ENCODE peak calls at places on chromosomes 13 and 19, in six cellular contexts. One of them, this sample, is unnamed.

GRCh38 chr13:38167164-38167822 is 182.4 kb upstream of the UFM1 start:
- DNase-seq in A549: no peak
- DNase-seq in endothelial cell of umbilical vein: no peak
- DNase-seq in suprapubic skin: no peak
- DNase-seq in transverse colon: no peak
- DNase-seq in gastrocnemius medialis: no peak
- DNase-seq in this sample: no peak

GRCh38 chr13:41311607-41312500 is 787 bp downstream of the NAA16 start:
- DNase-seq in A549: peak; percentile 6
- DNase-seq in endothelial cell of umbilical vein: peak; percentile 78
- DNase-seq in suprapubic skin: peak; percentile 80
- DNase-seq in transverse colon: peak; percentile 53
- DNase-seq in gastrocnemius medialis: peak; percentile 49
- DNase-seq in this sample: peak; percentile 55

GRCh38 chr13:76885203-76886004 is 801 bp downstream of the KCTD12 start:
- DNase-seq in A549: peak; percentile 66
- DNase-seq in endothelial cell of umbilical vein: peak; percentile 82
- DNase-seq in suprapubic skin: peak; percentile 90
- DNase-seq in transverse colon: peak; percentile 70
- DNase-seq in gastrocnemius medialis: peak; percentile 46
- DNase-seq in this sample: peak; percentile 76

GRCh38 chr13:83568019-83568418 is 314.3 kb downstream of the SLITRK1 start:
- DNase-seq in A549: no peak
- DNase-seq in endothelial cell of umbilical vein: no peak
- DNase-seq in suprapubic skin: no peak
- DNase-seq in transverse colon: no peak
- DNase-seq in gastrocnemius medialis: no peak
- DNase-seq in this sample: no peak

GRCh38 chr13:50275392-50276063 is 260.3 kb downstream of the KCNRG start:
- DNase-seq in A549: no peak
- DNase-seq in endothelial cell of umbilical vein: no peak
- DNase-seq in suprapubic skin: no peak
- DNase-seq in transverse colon: no peak
- DNase-seq in gastrocnemius medialis: no peak
- DNase-seq in this sample: no peak

GRCh38 chr13:85896516-85897450 is 97.6 kb upstream of the SLITRK6 start:
- DNase-seq in A549: peak; percentile 4
- DNase-seq in endothelial cell of umbilical vein: no peak
- DNase-seq in suprapubic skin: no peak
- DNase-seq in transverse colon: no peak
- DNase-seq in gastrocnemius medialis: no peak
- DNase-seq in this sample: no peak

GRCh38 chr13:97231118-97231831 is 9.1 kb downstream of the MBNL2 start:
- DNase-seq in A549: no peak
- DNase-seq in endothelial cell of umbilical vein: no peak
- DNase-seq in suprapubic skin: no peak
- DNase-seq in transverse colon: no peak
- DNase-seq in gastrocnemius medialis: no peak
- DNase-seq in this sample: no peak

GRCh38 chr19:3025516-3025890 is 3.6 kb downstream of the TLE2 start:
- DNase-seq in A549: no peak
- DNase-seq in endothelial cell of umbilical vein: no peak
- DNase-seq in suprapubic skin: no peak
- DNase-seq in transverse colon: peak; percentile 67
- DNase-seq in gastrocnemius medialis: no peak
- DNase-seq in this sample: no peak

GRCh38 chr13:106566682-106567420 is 1.1 kb downstream of the ARGLU1 start:
- DNase-seq in A549: peak; percentile 55
- DNase-seq in endothelial cell of umbilical vein: peak; percentile 61
- DNase-seq in suprapubic skin: no peak
- DNase-seq in transverse colon: peak; percentile 69
- DNase-seq in gastrocnemius medialis: peak; percentile 45
- DNase-seq in this sample: peak; percentile 72

GRCh38 chr19:55340144-55340783 is 588 bp downstream of the KMT5C start:
- DNase-seq in A549: peak; percentile 73
- DNase-seq in endothelial cell of umbilical vein: no peak
- DNase-seq in suprapubic skin: peak; percentile 79
- DNase-seq in transverse colon: peak; percentile 46
- DNase-seq in gastrocnemius medialis: no peak
- DNase-seq in this sample: no peak

GRCh38 chr19:4744451-4745170 is 21.0 kb upstream of the DPP9 start:
- DNase-seq in A549: peak; percentile 52
- DNase-seq in endothelial cell of umbilical vein: peak; percentile 51
- DNase-seq in suprapubic skin: no peak
- DNase-seq in transverse colon: no peak
- DNase-seq in gastrocnemius medialis: peak; percentile 43
- DNase-seq in this sample: peak; percentile 95

GRCh38 chr19:41682437-41682836 is 5.6 kb downstream of the CEACAM7 start:
- DNase-seq in A549: no peak
- DNase-seq in endothelial cell of umbilical vein: no peak
- DNase-seq in suprapubic skin: no peak
- DNase-seq in transverse colon: peak; percentile 83
- DNase-seq in gastrocnemius medialis: no peak
- DNase-seq in this sample: no peak

GRCh38 chr13:28636677-28637317 is 22.1 kb upstream of the POMP start:
- DNase-seq in A549: peak; percentile 63
- DNase-seq in endothelial cell of umbilical vein: peak; percentile 85
- DNase-seq in suprapubic skin: no peak
- DNase-seq in transverse colon: peak; percentile 65
- DNase-seq in gastrocnemius medialis: no peak
- DNase-seq in this sample: peak; percentile 47

GRCh38 chr13:48201044-48201443 is 32.0 kb upstream of the ITM2B start:
- DNase-seq in A549: no peak
- DNase-seq in endothelial cell of umbilical vein: no peak
- DNase-seq in suprapubic skin: no peak
- DNase-seq in transverse colon: peak; percentile 21
- DNase-seq in gastrocnemius medialis: no peak
- DNase-seq in this sample: no peak

GRCh38 chr13:64992314-64992713 is 2237.8 kb downstream of the PCDH9 start:
- DNase-seq in A549: no peak
- DNase-seq in endothelial cell of umbilical vein: no peak
- DNase-seq in suprapubic skin: no peak
- DNase-seq in transverse colon: no peak
- DNase-seq in gastrocnemius medialis: no peak
- DNase-seq in this sample: no peak

GRCh38 chr13:68124437-68125086 is 894.4 kb upstream of the PCDH9 start:
- DNase-seq in A549: no peak
- DNase-seq in endothelial cell of umbilical vein: no peak
- DNase-seq in suprapubic skin: no peak
- DNase-seq in transverse colon: no peak
- DNase-seq in gastrocnemius medialis: no peak
- DNase-seq in this sample: no peak

GRCh38 chr13:22945321-22946226 is 235.2 kb upstream of the SGCG start:
- DNase-seq in A549: no peak
- DNase-seq in endothelial cell of umbilical vein: no peak
- DNase-seq in suprapubic skin: peak; percentile 29
- DNase-seq in transverse colon: no peak
- DNase-seq in gastrocnemius medialis: no peak
- DNase-seq in this sample: no peak

GRCh38 chr19:5949792-5950305 is 28.1 kb downstream of the RANBP3 start:
- DNase-seq in A549: no peak
- DNase-seq in endothelial cell of umbilical vein: no peak
- DNase-seq in suprapubic skin: no peak
- DNase-seq in transverse colon: no peak
- DNase-seq in gastrocnemius medialis: no peak
- DNase-seq in this sample: no peak

GRCh38 chr13:70585109-70585508 is 476.9 kb upstream of the KLHL1 start:
- DNase-seq in A549: no peak
- DNase-seq in endothelial cell of umbilical vein: no peak
- DNase-seq in suprapubic skin: no peak
- DNase-seq in transverse colon: no peak
- DNase-seq in gastrocnemius medialis: no peak
- DNase-seq in this sample: no peak

GRCh38 chr19:50952890-50953289 is at the start of gene KLK5:
- DNase-seq in A549: no peak
- DNase-seq in endothelial cell of umbilical vein: no peak
- DNase-seq in suprapubic skin: no peak
- DNase-seq in transverse colon: no peak
- DNase-seq in gastrocnemius medialis: no peak
- DNase-seq in this sample: no peak

GRCh38 chr19:16594131-16594586 is 21.9 kb upstream of the SLC35E1 start:
- DNase-seq in A549: no peak
- DNase-seq in endothelial cell of umbilical vein: no peak
- DNase-seq in suprapubic skin: no peak
- DNase-seq in transverse colon: peak; percentile 49
- DNase-seq in gastrocnemius medialis: no peak
- DNase-seq in this sample: no peak

GRCh38 chr13:45003417-45003816 is 14.1 kb downstream of the GPALPP1 start:
- DNase-seq in A549: no peak
- DNase-seq in endothelial cell of umbilical vein: no peak
- DNase-seq in suprapubic skin: no peak
- DNase-seq in transverse colon: no peak
- DNase-seq in gastrocnemius medialis: no peak
- DNase-seq in this sample: no peak

DNA sequence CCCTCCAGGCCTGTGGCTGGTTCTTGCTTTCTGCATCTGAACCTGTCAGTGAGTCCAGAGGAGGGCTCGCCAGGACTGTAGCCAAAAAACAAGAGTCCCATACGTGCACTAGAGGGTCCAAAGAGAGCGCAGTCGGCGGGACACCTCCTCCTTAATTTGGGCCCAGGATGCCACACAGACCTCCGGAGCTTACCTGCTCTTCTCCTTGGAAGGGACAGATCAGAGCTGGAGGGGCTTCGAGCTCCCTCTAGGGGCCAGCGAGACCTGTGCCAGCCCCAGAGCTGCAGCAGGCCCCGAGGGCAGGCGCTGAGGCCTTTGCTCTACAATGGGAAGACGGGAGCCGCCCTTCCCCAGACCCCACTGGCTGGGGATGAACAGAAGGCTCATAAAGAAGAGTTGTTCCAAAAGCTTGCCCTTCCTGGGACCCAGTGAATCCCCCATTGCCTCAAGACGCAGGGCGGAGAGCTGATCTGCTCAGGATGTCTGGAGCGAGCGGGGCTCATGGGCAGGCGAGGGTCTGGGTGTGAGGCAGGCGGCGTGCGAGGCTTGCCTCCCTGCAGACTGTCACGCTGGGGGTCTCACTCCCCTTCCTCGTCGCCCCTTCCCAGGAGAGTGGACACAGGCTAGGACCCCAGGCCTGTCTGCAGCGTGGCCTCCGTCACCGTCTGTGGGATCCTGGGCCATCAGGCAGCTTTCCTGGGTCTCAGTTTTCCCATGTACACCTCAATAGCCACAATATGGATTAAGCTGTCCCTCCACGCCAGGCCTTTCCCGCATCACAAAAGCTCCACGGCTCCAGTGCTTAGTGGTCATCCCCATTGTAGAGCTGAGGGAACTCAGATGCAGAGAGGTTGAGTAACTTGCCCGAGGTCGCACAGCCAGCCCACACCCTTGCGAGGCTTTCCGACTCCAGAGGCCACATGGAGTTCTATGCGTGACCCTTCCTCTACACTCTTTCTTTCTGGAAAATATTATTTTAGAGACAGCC is 46.9 kb upstream of the VSTM2B start:
- DNase-seq in A549: peak; percentile 50
- DNase-seq in endothelial cell of umbilical vein: no peak
- DNase-seq in suprapubic skin: peak; percentile 71
- DNase-seq in transverse colon: no peak
- DNase-seq in gastrocnemius medialis: no peak
- DNase-seq in this sample: no peak
- TF ChIP-seq CTCF in A549: peak; percentile 40
- TF ChIP-seq CTCF in endothelial cell of umbilical vein: no peak
- TF ChIP-seq CTCF in suprapubic skin: peak; percentile 12
- TF ChIP-seq CTCF in transverse colon: no peak
- TF ChIP-seq CTCF in gastrocnemius medialis: no peak
- TF ChIP-seq CTCF in this sample: no peak

GRCh38 chr19:38929929-38930775 is at the start of gene SARS2:
- DNase-seq in A549: peak; percentile 99
- DNase-seq in endothelial cell of umbilical vein: peak; percentile 95
- DNase-seq in suprapubic skin: peak; percentile 96
- DNase-seq in transverse colon: peak; percentile 93
- DNase-seq in gastrocnemius medialis: peak; percentile 86
- DNase-seq in this sample: peak; percentile 90
- TF ChIP-seq POLR2A in A549: no peak
- TF ChIP-seq POLR2A in endothelial cell of umbilical vein: peak; percentile 85
- TF ChIP-seq POLR2A in suprapubic skin: no peak
- TF ChIP-seq POLR2A in transverse colon: no peak
- TF ChIP-seq POLR2A in gastrocnemius medialis: no peak
- TF ChIP-seq POLR2A in this sample: peak; percentile 58

GRCh38 chr19:29653398-29653797 is 11.9 kb upstream of the PLEKHF1 start:
- DNase-seq in A549: no peak
- DNase-seq in endothelial cell of umbilical vein: no peak
- DNase-seq in suprapubic skin: no peak
- DNase-seq in transverse colon: no peak
- DNase-seq in gastrocnemius medialis: no peak
- DNase-seq in this sample: no peak

GRCh38 chr19:29651622-29652394 is 13.5 kb upstream of the PLEKHF1 start:
- DNase-seq in A549: no peak
- DNase-seq in endothelial cell of umbilical vein: no peak
- DNase-seq in suprapubic skin: no peak
- DNase-seq in transverse colon: no peak
- DNase-seq in gastrocnemius medialis: no peak
- DNase-seq in this sample: no peak

GRCh38 chr19:29645911-29646310 is 19.4 kb upstream of the PLEKHF1 start:
- DNase-seq in A549: no peak
- DNase-seq in endothelial cell of umbilical vein: no peak
- DNase-seq in suprapubic skin: no peak
- DNase-seq in transverse colon: no peak
- DNase-seq in gastrocnemius medialis: peak; percentile 34
- DNase-seq in this sample: peak; percentile 55

GRCh38 chr19:29655648-29656335 is 9.5 kb upstream of the PLEKHF1 start:
- DNase-seq in A549: no peak
- DNase-seq in endothelial cell of umbilical vein: no peak
- DNase-seq in suprapubic skin: no peak
- DNase-seq in transverse colon: no peak
- DNase-seq in gastrocnemius medialis: no peak
- DNase-seq in this sample: no peak

GRCh38 chr19:29650988-29651387 is 14.3 kb upstream of the PLEKHF1 start:
- DNase-seq in A549: no peak
- DNase-seq in endothelial cell of umbilical vein: no peak
- DNase-seq in suprapubic skin: no peak
- DNase-seq in transverse colon: no peak
- DNase-seq in gastrocnemius medialis: no peak
- DNase-seq in this sample: no peak
- H3K27ac ChIP-seq in A549: no peak overlapping the region
- H3K27ac ChIP-seq in endothelial cell of umbilical vein: no peak overlapping the region
- H3K27ac ChIP-seq in suprapubic skin: no peak overlapping the region
- H3K27ac ChIP-seq in transverse colon: no peak overlapping the region
- H3K27ac ChIP-seq in gastrocnemius medialis: no peak overlapping the region
- H3K27ac ChIP-seq in this sample: no peak overlapping the region

GRCh38 chr19:18350490-18350889 is 10.1 kb downstream of the PGPEP1 start:
- DNase-seq in A549: no peak
- DNase-seq in endothelial cell of umbilical vein: no peak
- DNase-seq in suprapubic skin: no peak
- DNase-seq in transverse colon: no peak
- DNase-seq in gastrocnemius medialis: no peak
- DNase-seq in this sample: no peak

GRCh38 chr19:18351544-18351943 is 11.1 kb downstream of the PGPEP1 start:
- DNase-seq in A549: no peak
- DNase-seq in endothelial cell of umbilical vein: no peak
- DNase-seq in suprapubic skin: no peak
- DNase-seq in transverse colon: no peak
- DNase-seq in gastrocnemius medialis: no peak
- DNase-seq in this sample: no peak

GRCh38 chr19:18346091-18346490 is 5.7 kb downstream of the PGPEP1 start:
- DNase-seq in A549: peak; percentile 40
- DNase-seq in endothelial cell of umbilical vein: no peak
- DNase-seq in suprapubic skin: no peak
- DNase-seq in transverse colon: peak; percentile 52
- DNase-seq in gastrocnemius medialis: no peak
- DNase-seq in this sample: no peak

GRCh38 chr19:18348171-18348570 is 7.8 kb downstream of the PGPEP1 start:
- DNase-seq in A549: no peak
- DNase-seq in endothelial cell of umbilical vein: no peak
- DNase-seq in suprapubic skin: no peak
- DNase-seq in transverse colon: no peak
- DNase-seq in gastrocnemius medialis: no peak
- DNase-seq in this sample: no peak

GRCh38 chr19:18349524-18350128 is 9.2 kb downstream of the PGPEP1 start:
- DNase-seq in A549: peak; percentile 61
- DNase-seq in endothelial cell of umbilical vein: peak; percentile 67
- DNase-seq in suprapubic skin: no peak
- DNase-seq in transverse colon: peak; percentile 63
- DNase-seq in gastrocnemius medialis: no peak
- DNase-seq in this sample: peak; percentile 79
- TF ChIP-seq CTCF in A549: peak; percentile 84
- TF ChIP-seq CTCF in endothelial cell of umbilical vein: peak; percentile 86
- TF ChIP-seq CTCF in suprapubic skin: peak; percentile 74
- TF ChIP-seq CTCF in transverse colon: peak; percentile 72
- TF ChIP-seq CTCF in gastrocnemius medialis: peak; percentile 76
- TF ChIP-seq CTCF in this sample: peak; percentile 85

This sample was measured in adrenal gland.